ENCODE peak calls at places on chromosomes 7 and 10, in six cellular contexts. Y is CD8-positive, alpha-beta memory T cell; B is AG20443; K is EH; N is caudate nucleus; I is CD8-positive, alpha-beta T cell. S is an unnamed sample.

GRCh38 chr7:155918720-155919399 is 106.6 kb upstream of the SHH start:
- DNase-seq in Y (no peak), B (no peak), K (peak; percentile 1), N (no peak), I (no peak), S (peak; percentile 17)

GRCh38 chr10:32379314-32379949 is 32.5 kb upstream of the EPC1 start:
- DNase-seq in Y (peak; percentile 54), B (peak; percentile 62), K (peak; percentile 67), N (no peak), I (no peak), S (peak; percentile 83)

GRCh38 chr10:85667638-85668233 is 698.9 kb downstream of the GRID1 start:
- DNase-seq in Y (no peak), B (no peak), K (no peak), N (no peak), I (no peak), S (no peak)

GRCh38 chr7:107659666-107660065 is 962 bp upstream of the SLC26A4 start:
- DNase-seq in Y (no peak), B (peak; percentile 48), K (peak; percentile 66), N (no peak), I (no peak), S (peak; percentile 86)

GRCh38 chr10:78747366-78747955 is 321.3 kb upstream of the ZMIZ1 start:
- DNase-seq in Y (no peak), B (no peak), K (peak; percentile 16), N (no peak), I (no peak), S (no peak)

GRCh38 chr7:1912472-1913289 is 242.6 kb downstream of the ELFN1 start:
- DNase-seq in Y (no peak), B (peak; percentile 93), K (peak; percentile 96), N (no peak), I (no peak), S (no peak)

GRCh38 chr7:1200045-1200444 is 32.6 kb upstream of the UNCX start:
- DNase-seq in Y (no peak), B (no peak), K (peak; percentile 47), N (no peak), I (no peak), S (peak; percentile 20)

GRCh38 chr10:110944997-110945396 is 25.6 kb downstream of the SHOC2 start:
- DNase-seq in Y (no peak), B (no peak), K (no peak), N (no peak), I (no peak), S (peak; percentile 71)

GRCh38 chr7:11667810-11668185 is 164.2 kb downstream of the THSD7A start:
- DNase-seq in Y (no peak), B (no peak), K (no peak), N (no peak), I (no peak), S (no peak)

GRCh38 chr10:44932338-44933116 is 21.4 kb downstream of the TMEM72 start:
- DNase-seq in Y (peak; percentile 70), B (peak; percentile 87), K (peak; percentile 81), N (peak; percentile 17), I (peak; percentile 75), S (peak; percentile 85)

GRCh38 chr10:75640803-75641202 is 209.4 kb downstream of the LRMDA start:
- DNase-seq in Y (no peak), B (no peak), K (no peak), N (no peak), I (no peak), S (no peak)

GRCh38 chr7:99943641-99944507 is 14.5 kb upstream of the GJC3 start:
- DNase-seq in Y (no peak), B (no peak), K (no peak), N (no peak), I (no peak), S (no peak)

GRCh38 chr10:17617031-17617911 is at the start of gene HACD1:
- DNase-seq in Y (peak; percentile 26), B (peak; percentile 90), K (peak; percentile 82), N (no peak), I (peak; percentile 16), S (peak; percentile 87)

S was measured in GM23248.